ENCODE peak calls at places on chromosomes 6 and 20, in nine cellular contexts. S is mucosa of descending colon; V is left ventricle myocardium inferior; Y is left lung; I is cardiac muscle cell; O is HL-60; M is fibroblast of mammary gland; C is CD8-positive, alpha-beta T cell; F is GM12865. W is an unnamed sample.

GRCh38 chr6:113763883-113764282 is 93.3 kb upstream of the MARCKS start:
- DNase-seq in V (no peak), I (no peak), M (peak; percentile 90), S (no peak), Y (no peak), O (peak; percentile 75), F (peak; percentile 89), C (no peak), W (no peak)

GRCh38 chr6:124076336-124077048 is 272.8 kb downstream of the NKAIN2 start:
- DNase-seq in I (no peak), C (no peak), V (no peak), O (no peak), S (no peak), Y (no peak), F (no peak), M (peak; percentile 6), W (no peak)

GRCh38 chr6:8944548-8944947 is 509.2 kb upstream of the SLC35B3 start:
- DNase-seq in C (no peak), M (no peak), F (no peak), O (no peak), I (no peak), V (no peak), S (no peak), Y (no peak), W (no peak)

GRCh38 chr6:157235600-157236039 is 87.7 kb downstream of the TMEM242 start:
- DNase-seq in C (peak; percentile 64), S (peak; percentile 70), F (no peak), Y (no peak), V (peak; percentile 64), O (peak; percentile 21), I (peak; percentile 71), M (peak; percentile 45), W (peak; percentile 39)

GRCh38 chr6:166312832-166313231 is 4.6 kb upstream of the PRR18 start:
- DNase-seq in I (no peak), F (no peak), S (no peak), Y (no peak), M (no peak), O (no peak), V (no peak), C (no peak), W (no peak)

GRCh38 chr6:47134476-47135189 is 92.5 kb upstream of the ADGRF1 start:
- DNase-seq in I (peak; percentile 32), Y (no peak), S (no peak), F (no peak), C (no peak), V (no peak), M (peak; percentile 97), O (peak; percentile 6), W (no peak)

GRCh38 chr20:56217820-56218219 is 30.7 kb upstream of the MC3R start:
- DNase-seq in M (no peak), I (no peak), O (no peak), Y (no peak), S (no peak), C (no peak), V (no peak), F (no peak), W (no peak)

GRCh38 chr6:34551720-34552119 is 4.4 kb downstream of the SPDEF start:
- DNase-seq in C (no peak), O (no peak), M (no peak), Y (no peak), S (no peak), I (no peak), V (no peak), F (no peak), W (no peak)

GRCh38 chr6:27617046-27617687 is 144.3 kb upstream of the ZNF184 start:
- DNase-seq in F (peak; percentile 28), M (peak; percentile 38), I (peak; percentile 46), S (no peak), Y (no peak), O (no peak), C (no peak), V (no peak), W (no peak)

GRCh38 chr6:27623103-27623502 is 150.2 kb upstream of the ZNF184 start:
- DNase-seq in Y (no peak), F (no peak), V (no peak), O (no peak), C (no peak), S (no peak), I (no peak), M (no peak), W (no peak)

GRCh38 chr6:27619436-27619835 is 146.5 kb upstream of the ZNF184 start:
- DNase-seq in I (no peak), F (no peak), V (no peak), O (no peak), M (no peak), S (no peak), Y (no peak), C (no peak), W (no peak)

GRCh38 chr6:27616313-27617045 is 143.6 kb upstream of the ZNF184 start:
- DNase-seq in C (no peak), V (no peak), I (no peak), S (no peak), O (no peak), M (no peak), F (no peak), Y (no peak), W (no peak)

DNA sequence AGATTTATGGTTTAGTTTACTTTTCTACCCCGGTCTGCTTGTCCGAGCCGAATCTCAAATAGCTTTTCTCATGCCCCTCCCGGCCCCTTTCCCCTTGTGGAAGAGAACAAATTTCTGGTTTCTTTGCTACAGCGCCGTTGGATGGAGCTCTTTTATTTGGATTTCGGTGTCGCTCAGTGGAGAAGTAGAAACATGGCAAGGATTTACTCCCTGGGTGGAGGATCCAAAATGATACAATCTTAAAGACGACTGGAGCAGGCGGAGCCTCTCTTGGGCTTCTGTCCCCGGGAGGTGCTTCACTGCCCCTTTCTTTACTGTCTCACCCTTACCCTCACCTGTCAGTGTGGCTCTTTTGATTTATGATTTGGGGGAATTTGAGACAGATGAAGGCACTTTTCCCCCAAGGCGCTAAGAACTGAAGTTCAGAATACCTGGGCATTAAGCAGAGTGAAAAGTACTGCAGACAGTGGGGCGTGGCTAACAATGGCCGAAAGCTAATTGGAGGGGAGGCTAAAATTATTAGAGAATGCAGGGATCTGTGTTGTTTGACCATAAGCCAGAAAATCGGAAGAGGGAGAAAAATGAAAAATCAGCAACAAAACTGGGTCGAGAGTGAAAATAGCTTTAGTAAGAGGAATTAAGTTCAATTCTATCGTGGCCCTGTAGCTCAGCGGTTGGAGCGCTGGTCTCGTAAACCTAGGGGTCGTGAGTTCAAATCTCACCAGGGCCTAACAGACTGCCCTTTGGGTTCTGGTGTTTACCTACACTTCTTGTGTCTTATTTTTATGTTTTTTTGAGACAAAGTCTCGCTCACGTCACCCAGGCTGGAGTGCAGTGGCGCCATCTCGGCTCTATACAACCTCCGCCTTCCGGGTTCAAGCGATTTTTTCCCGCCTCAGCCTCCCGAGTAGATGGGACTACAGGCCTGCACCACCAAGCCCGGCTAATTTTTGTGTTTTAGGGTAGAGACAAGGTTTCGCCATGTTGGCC is 145.1 kb upstream of the ZNF184 start:
- DNase-seq in I (peak; percentile 47), S (no peak), M (peak; percentile 62), O (no peak), C (no peak), Y (no peak), F (peak; percentile 66), V (no peak), W (no peak)
- TF ChIP-seq CTCF in I (peak; percentile 20), S (no peak), M (peak; percentile 6), O (no peak), C (no peak), Y (no peak), F (no peak), V (no peak), W (no peak)

GRCh38 chr20:11094711-11095110 is 420.9 kb upstream of the JAG1 start:
- DNase-seq in C (no peak), I (no peak), Y (no peak), F (no peak), V (no peak), M (no peak), O (no peak), S (no peak), W (no peak)

GRCh38 chr20:11101696-11102095 is 427.9 kb upstream of the JAG1 start:
- DNase-seq in F (no peak), M (no peak), O (no peak), I (no peak), Y (no peak), V (no peak), S (no peak), C (no peak), W (no peak)

GRCh38 chr20:11094196-11094595 is 420.4 kb upstream of the JAG1 start:
- DNase-seq in C (no peak), S (no peak), I (no peak), F (no peak), M (no peak), O (no peak), V (no peak), Y (no peak), W (no peak)

GRCh38 chr20:11101243-11101642 is 427.4 kb upstream of the JAG1 start:
- DNase-seq in O (no peak), F (no peak), C (no peak), S (no peak), Y (no peak), I (no peak), M (peak; percentile 35), V (no peak), W (no peak)

DNA sequence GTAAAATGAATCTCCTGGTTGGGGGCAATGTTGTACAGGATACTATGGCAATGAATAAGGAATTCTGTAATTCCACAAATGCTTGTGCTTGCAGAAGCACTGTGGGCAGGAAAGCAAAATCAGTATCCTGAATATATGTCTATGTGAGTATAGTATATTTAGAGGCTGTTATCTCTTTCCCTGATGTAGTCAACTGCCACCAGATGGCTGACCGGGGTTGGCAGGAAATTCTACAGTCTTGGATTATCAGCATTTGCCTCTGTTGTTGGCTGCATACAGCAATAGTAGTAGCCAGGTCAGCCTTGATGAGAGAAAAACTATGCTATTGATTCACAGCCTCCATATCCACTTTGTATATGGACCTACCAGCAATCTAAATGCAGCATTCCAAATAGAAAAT is 425.1 kb upstream of the JAG1 start:
- DNase-seq in Y (no peak), M (no peak), F (no peak), S (peak; percentile 69), C (no peak), O (no peak), I (no peak), V (no peak), W (no peak)
- TF ChIP-seq CTCF in Y (no peak), M (peak; percentile 24), F (peak; percentile 2), S (no peak), C (no peak), O (no peak), I (no peak), V (peak; percentile 47), W (no peak)

DNA sequence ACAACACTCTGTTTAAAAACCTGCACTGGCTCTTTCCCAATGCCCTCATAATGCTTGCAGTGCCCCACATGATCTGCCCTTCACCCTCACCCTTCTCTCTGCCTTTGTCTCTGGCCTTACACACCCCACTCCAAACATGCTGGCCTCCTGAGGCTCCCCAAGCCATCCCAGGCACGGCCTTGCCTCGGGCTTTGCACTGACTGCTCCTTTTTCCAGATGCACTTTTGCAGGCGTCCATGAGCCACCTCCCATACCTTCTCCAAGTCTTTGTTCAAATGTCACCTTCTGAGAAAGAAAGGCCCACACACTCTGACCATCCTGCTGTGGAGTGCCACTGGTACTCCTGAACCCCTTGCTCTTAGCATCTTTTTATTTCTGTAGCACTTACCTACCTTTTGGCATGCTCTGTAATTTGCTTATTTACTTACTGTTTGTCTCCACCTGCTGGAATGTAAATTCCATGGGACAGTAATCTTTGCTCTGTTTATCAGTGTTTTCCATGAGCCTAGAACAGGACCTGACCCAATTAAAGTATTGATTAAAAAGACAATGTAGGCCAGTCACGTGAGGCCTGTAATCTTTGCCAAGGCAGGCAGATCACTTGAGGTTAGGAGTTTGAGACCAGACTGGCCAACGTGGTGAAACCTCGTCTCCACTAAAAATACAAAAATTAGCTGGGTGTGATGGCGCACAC is 30.7 kb downstream of the GFRA4 start:
- DNase-seq in I (no peak), M (no peak), O (no peak), C (no peak), F (no peak), Y (no peak), V (no peak), S (no peak), W (no peak)
- TF ChIP-seq CTCF in I (no peak), M (no peak), O (no peak), C (no peak), F (no peak), Y (no peak), V (no peak), S (no peak), W (no peak)

GRCh38 chr6:32894085-32895005 is 40.4 kb downstream of the PSMB9 start:
- DNase-seq in Y (peak; percentile 95), C (peak; percentile 98), V (peak; percentile 92), F (peak; percentile 98), S (peak; percentile 99), M (peak; percentile 87), I (peak; percentile 93), O (peak; percentile 95), W (peak; percentile 96)
- TF ChIP-seq CTCF in Y (no peak), C (no peak), V (no peak), F (no peak), S (no peak), M (no peak), I (no peak), O (no peak), W (no peak)